ENCODE peak calls at places on chromosome 18, in seven cellular contexts. One of them, this sample, is unnamed.

GRCh38 chr18:46720521-46720920 is 36.3 kb downstream of the ST8SIA5 start:
- DNase-seq in astrocyte of the spinal cord: no peak
- DNase-seq in breast epithelium: no peak
- DNase-seq in astrocyte of the cerebellum: no peak
- DNase-seq in lower lobe of right lung: no peak
- DNase-seq in mammary epithelial cell: no peak
- DNase-seq in WERI-Rb-1: no peak
- DNase-seq in this sample: no peak

GRCh38 chr18:58580623-58581022 is 48.3 kb downstream of the ALPK2 start:
- DNase-seq in astrocyte of the spinal cord: peak
- DNase-seq in breast epithelium: no peak
- DNase-seq in astrocyte of the cerebellum: peak
- DNase-seq in lower lobe of right lung: no peak
- DNase-seq in mammary epithelial cell: no peak
- DNase-seq in WERI-Rb-1: peak
- DNase-seq in this sample: no peak

GRCh38 chr18:46051731-46052461 is 20.2 kb downstream of the PSTPIP2 start:
- DNase-seq in astrocyte of the spinal cord: peak
- DNase-seq in breast epithelium: no peak
- DNase-seq in astrocyte of the cerebellum: no peak
- DNase-seq in lower lobe of right lung: no peak
- DNase-seq in mammary epithelial cell: peak
- DNase-seq in WERI-Rb-1: no peak
- DNase-seq in this sample: no peak

GRCh38 chr18:44654555-44654954 is 26.1 kb upstream of the SETBP1 start:
- DNase-seq in astrocyte of the spinal cord: peak
- DNase-seq in breast epithelium: no peak
- DNase-seq in astrocyte of the cerebellum: peak
- DNase-seq in lower lobe of right lung: no peak
- DNase-seq in mammary epithelial cell: peak
- DNase-seq in WERI-Rb-1: no peak
- DNase-seq in this sample: no peak

GRCh38 chr18:46134920-46135675 is 30.9 kb downstream of the HAUS1 start:
- DNase-seq in astrocyte of the spinal cord: no peak
- DNase-seq in breast epithelium: no peak
- DNase-seq in astrocyte of the cerebellum: no peak
- DNase-seq in lower lobe of right lung: no peak
- DNase-seq in mammary epithelial cell: no peak
- DNase-seq in WERI-Rb-1: peak
- DNase-seq in this sample: no peak

GRCh38 chr18:5066380-5066977 is 130.6 kb downstream of the AKAIN1 start:
- DNase-seq in astrocyte of the spinal cord: no peak
- DNase-seq in breast epithelium: no peak
- DNase-seq in astrocyte of the cerebellum: no peak
- DNase-seq in lower lobe of right lung: no peak
- DNase-seq in mammary epithelial cell: no peak
- DNase-seq in WERI-Rb-1: peak
- DNase-seq in this sample: no peak

GRCh38 chr18:38052879-38053590 is 487.4 kb upstream of the CELF4 start:
- DNase-seq in astrocyte of the spinal cord: no peak
- DNase-seq in breast epithelium: no peak
- DNase-seq in astrocyte of the cerebellum: no peak
- DNase-seq in lower lobe of right lung: no peak
- DNase-seq in mammary epithelial cell: peak
- DNase-seq in WERI-Rb-1: no peak
- DNase-seq in this sample: no peak

GRCh38 chr18:49813071-49813320 is 337 bp downstream of the ACAA2 start:
- DNase-seq in astrocyte of the spinal cord: peak
- DNase-seq in breast epithelium: peak
- DNase-seq in astrocyte of the cerebellum: no peak
- DNase-seq in lower lobe of right lung: peak
- DNase-seq in mammary epithelial cell: peak
- DNase-seq in WERI-Rb-1: peak
- DNase-seq in this sample: peak

GRCh38 chr18:76349067-76349715 is 145.9 kb downstream of the ZNF516 start:
- DNase-seq in astrocyte of the spinal cord: peak
- DNase-seq in breast epithelium: peak
- DNase-seq in astrocyte of the cerebellum: peak
- DNase-seq in lower lobe of right lung: no peak
- DNase-seq in mammary epithelial cell: peak
- DNase-seq in WERI-Rb-1: peak
- DNase-seq in this sample: no peak

GRCh38 chr18:1227025-1227424 is 322.4 kb downstream of the ADCYAP1 start:
- DNase-seq in astrocyte of the spinal cord: no peak
- DNase-seq in breast epithelium: no peak
- DNase-seq in astrocyte of the cerebellum: no peak
- DNase-seq in lower lobe of right lung: no peak
- DNase-seq in mammary epithelial cell: no peak
- DNase-seq in WERI-Rb-1: no peak
- DNase-seq in this sample: no peak

GRCh38 chr18:49021433-49022129 is 70.8 kb upstream of the SMAD7 start:
- DNase-seq in astrocyte of the spinal cord: peak
- DNase-seq in breast epithelium: peak
- DNase-seq in astrocyte of the cerebellum: no peak
- DNase-seq in lower lobe of right lung: peak
- DNase-seq in mammary epithelial cell: peak
- DNase-seq in WERI-Rb-1: peak
- DNase-seq in this sample: no peak

GRCh38 chr18:74506405-74507119 is 10.4 kb downstream of the CNDP2 start:
- DNase-seq in astrocyte of the spinal cord: peak
- DNase-seq in breast epithelium: no peak
- DNase-seq in astrocyte of the cerebellum: peak
- DNase-seq in lower lobe of right lung: no peak
- DNase-seq in mammary epithelial cell: no peak
- DNase-seq in WERI-Rb-1: no peak
- DNase-seq in this sample: no peak

GRCh38 chr18:39742015-39742466 is 2176.4 kb upstream of the CELF4 start:
- DNase-seq in astrocyte of the spinal cord: peak
- DNase-seq in breast epithelium: no peak
- DNase-seq in astrocyte of the cerebellum: peak
- DNase-seq in lower lobe of right lung: no peak
- DNase-seq in mammary epithelial cell: no peak
- DNase-seq in WERI-Rb-1: no peak
- DNase-seq in this sample: no peak

GRCh38 chr18:32450026-32450681 is 20.5 kb downstream of the GAREM1 start:
- DNase-seq in astrocyte of the spinal cord: no peak
- DNase-seq in breast epithelium: no peak
- DNase-seq in astrocyte of the cerebellum: no peak
- DNase-seq in lower lobe of right lung: no peak
- DNase-seq in mammary epithelial cell: no peak
- DNase-seq in WERI-Rb-1: no peak
- DNase-seq in this sample: no peak

GRCh38 chr18:36409779-36410178 is 112.3 kb downstream of the FHOD3 start:
- DNase-seq in astrocyte of the spinal cord: no peak
- DNase-seq in breast epithelium: no peak
- DNase-seq in astrocyte of the cerebellum: no peak
- DNase-seq in lower lobe of right lung: no peak
- DNase-seq in mammary epithelial cell: no peak
- DNase-seq in WERI-Rb-1: no peak
- DNase-seq in this sample: no peak

GRCh38 chr18:47709556-47709955 is 220.9 kb downstream of the SMAD2 start:
- DNase-seq in astrocyte of the spinal cord: no peak
- DNase-seq in breast epithelium: no peak
- DNase-seq in astrocyte of the cerebellum: no peak
- DNase-seq in lower lobe of right lung: no peak
- DNase-seq in mammary epithelial cell: no peak
- DNase-seq in WERI-Rb-1: peak
- DNase-seq in this sample: no peak

GRCh38 chr18:3054785-3055184 is 41.8 kb upstream of the LPIN2 start:
- DNase-seq in astrocyte of the spinal cord: no peak
- DNase-seq in breast epithelium: no peak
- DNase-seq in astrocyte of the cerebellum: no peak
- DNase-seq in lower lobe of right lung: no peak
- DNase-seq in mammary epithelial cell: no peak
- DNase-seq in WERI-Rb-1: no peak
- DNase-seq in this sample: no peak

GRCh38 chr18:6744816-6745455 is 15.4 kb downstream of the ARHGAP28 start:
- DNase-seq in astrocyte of the spinal cord: no peak
- DNase-seq in breast epithelium: no peak
- DNase-seq in astrocyte of the cerebellum: no peak
- DNase-seq in lower lobe of right lung: no peak
- DNase-seq in mammary epithelial cell: no peak
- DNase-seq in WERI-Rb-1: no peak
- DNase-seq in this sample: no peak

GRCh38 chr18:13353424-13353823 is 134.9 kb downstream of the LDLRAD4 start:
- DNase-seq in astrocyte of the spinal cord: no peak
- DNase-seq in breast epithelium: no peak
- DNase-seq in astrocyte of the cerebellum: no peak
- DNase-seq in lower lobe of right lung: no peak
- DNase-seq in mammary epithelial cell: no peak
- DNase-seq in WERI-Rb-1: no peak
- DNase-seq in this sample: no peak

GRCh38 chr18:30044496-30044895 is 998.0 kb downstream of the DSC3 start:
- DNase-seq in astrocyte of the spinal cord: no peak
- DNase-seq in breast epithelium: no peak
- DNase-seq in astrocyte of the cerebellum: no peak
- DNase-seq in lower lobe of right lung: no peak
- DNase-seq in mammary epithelial cell: peak
- DNase-seq in WERI-Rb-1: no peak
- DNase-seq in this sample: no peak

GRCh38 chr18:22422909-22423548 is 5.3 kb upstream of the CTAGE1 start:
- DNase-seq in astrocyte of the spinal cord: no peak
- DNase-seq in breast epithelium: no peak
- DNase-seq in astrocyte of the cerebellum: peak
- DNase-seq in lower lobe of right lung: peak
- DNase-seq in mammary epithelial cell: peak
- DNase-seq in WERI-Rb-1: no peak
- DNase-seq in this sample: no peak

DNA sequence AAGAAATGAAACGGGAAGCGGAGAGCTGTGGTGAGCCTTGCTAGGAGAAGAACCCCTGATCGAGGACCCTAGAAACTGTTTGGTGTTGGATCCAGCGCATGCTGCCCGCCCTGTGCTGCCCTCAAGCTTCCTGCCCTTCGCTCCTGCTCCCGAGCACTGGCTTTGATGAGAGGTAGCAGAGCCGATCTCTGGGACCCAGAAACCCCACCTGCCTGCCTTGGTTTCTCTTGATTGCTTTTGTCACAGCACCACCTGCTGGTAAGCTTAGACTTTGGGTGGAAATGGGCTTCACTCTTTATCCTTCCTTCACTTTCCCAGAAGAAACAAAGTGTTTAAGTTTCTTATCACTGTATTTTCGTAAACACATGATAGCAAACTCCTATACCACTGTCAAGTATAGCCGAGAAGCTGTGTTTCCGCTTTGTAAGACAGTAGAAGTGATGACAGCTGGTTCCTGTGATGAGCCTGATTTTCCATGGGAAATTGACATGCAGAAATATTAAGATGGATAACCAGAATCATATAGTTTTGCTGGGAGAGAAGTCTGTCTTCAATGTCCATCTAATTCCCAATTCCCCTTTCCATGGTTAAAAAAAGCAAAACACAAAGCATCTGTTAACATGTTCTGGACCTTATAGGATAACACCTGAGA is 267.4 kb downstream of the PHLPP1 start:
- DNase-seq in astrocyte of the spinal cord: peak
- DNase-seq in breast epithelium: peak
- DNase-seq in astrocyte of the cerebellum: peak
- DNase-seq in lower lobe of right lung: no peak
- DNase-seq in mammary epithelial cell: peak
- DNase-seq in WERI-Rb-1: peak
- DNase-seq in this sample: no peak
- H3K4me3 ChIP-seq in astrocyte of the spinal cord: no peak
- H3K4me3 ChIP-seq in breast epithelium: peak
- H3K4me3 ChIP-seq in astrocyte of the cerebellum: no peak
- H3K4me3 ChIP-seq in lower lobe of right lung: peak
- H3K4me3 ChIP-seq in mammary epithelial cell: no peak
- H3K4me3 ChIP-seq in WERI-Rb-1: no peak
- H3K4me3 ChIP-seq in this sample: peak

DNA sequence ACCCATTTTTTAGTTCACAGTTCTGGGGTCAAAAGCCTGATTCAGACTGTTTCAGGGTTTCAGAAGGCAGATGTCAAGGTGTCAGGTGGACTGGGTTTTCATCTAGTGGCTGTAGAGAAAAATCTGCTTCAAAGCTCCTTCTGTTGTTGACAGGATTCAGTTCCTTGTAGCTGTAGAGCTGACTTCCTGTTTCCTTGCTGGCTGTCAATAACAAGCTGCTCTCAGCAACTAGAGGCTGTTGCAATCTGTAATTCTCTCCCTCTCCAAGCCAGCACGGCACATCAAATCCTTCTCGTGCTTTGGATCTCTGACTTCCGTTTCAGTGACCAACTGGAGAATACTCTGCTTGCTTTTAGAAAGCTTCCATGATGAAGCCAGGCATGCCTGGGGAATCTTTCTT is 179.4 kb downstream of the DOK6 start:
- DNase-seq in astrocyte of the spinal cord: no peak
- DNase-seq in breast epithelium: no peak
- DNase-seq in astrocyte of the cerebellum: no peak
- DNase-seq in lower lobe of right lung: no peak
- DNase-seq in mammary epithelial cell: no peak
- DNase-seq in WERI-Rb-1: no peak
- DNase-seq in this sample: no peak
- H3K4me3 ChIP-seq in astrocyte of the spinal cord: no peak
- H3K4me3 ChIP-seq in breast epithelium: no peak
- H3K4me3 ChIP-seq in astrocyte of the cerebellum: no peak
- H3K4me3 ChIP-seq in lower lobe of right lung: no peak
- H3K4me3 ChIP-seq in mammary epithelial cell: no peak
- H3K4me3 ChIP-seq in WERI-Rb-1: no peak
- H3K4me3 ChIP-seq in this sample: no peak

GRCh38 chr18:9113468-9114149 is 11.1 kb downstream of the NDUFV2 start:
- DNase-seq in astrocyte of the spinal cord: no peak
- DNase-seq in breast epithelium: no peak
- DNase-seq in astrocyte of the cerebellum: no peak
- DNase-seq in lower lobe of right lung: no peak
- DNase-seq in mammary epithelial cell: no peak
- DNase-seq in WERI-Rb-1: no peak
- DNase-seq in this sample: no peak
- H3K4me3 ChIP-seq in astrocyte of the spinal cord: no peak
- H3K4me3 ChIP-seq in breast epithelium: no peak
- H3K4me3 ChIP-seq in astrocyte of the cerebellum: no peak
- H3K4me3 ChIP-seq in lower lobe of right lung: no peak
- H3K4me3 ChIP-seq in mammary epithelial cell: no peak
- H3K4me3 ChIP-seq in WERI-Rb-1: no peak
- H3K4me3 ChIP-seq in this sample: no peak

GRCh38 chr18:9869713-9870430 is 15.9 kb upstream of the TXNDC2 start:
- DNase-seq in astrocyte of the spinal cord: peak
- DNase-seq in breast epithelium: no peak
- DNase-seq in astrocyte of the cerebellum: no peak
- DNase-seq in lower lobe of right lung: no peak
- DNase-seq in mammary epithelial cell: peak
- DNase-seq in WERI-Rb-1: no peak
- DNase-seq in this sample: no peak

GRCh38 chr18:9870431-9871023 is 15.2 kb upstream of the TXNDC2 start:
- DNase-seq in astrocyte of the spinal cord: no peak
- DNase-seq in breast epithelium: no peak
- DNase-seq in astrocyte of the cerebellum: no peak
- DNase-seq in lower lobe of right lung: no peak
- DNase-seq in mammary epithelial cell: no peak
- DNase-seq in WERI-Rb-1: no peak
- DNase-seq in this sample: no peak

GRCh38 chr18:9868857-9869712 is 16.7 kb upstream of the TXNDC2 start:
- DNase-seq in astrocyte of the spinal cord: no peak
- DNase-seq in breast epithelium: no peak
- DNase-seq in astrocyte of the cerebellum: no peak
- DNase-seq in lower lobe of right lung: no peak
- DNase-seq in mammary epithelial cell: no peak
- DNase-seq in WERI-Rb-1: no peak
- DNase-seq in this sample: no peak

GRCh38 chr18:9872823-9873222 is 12.9 kb upstream of the TXNDC2 start:
- DNase-seq in astrocyte of the spinal cord: no peak
- DNase-seq in breast epithelium: no peak
- DNase-seq in astrocyte of the cerebellum: no peak
- DNase-seq in lower lobe of right lung: no peak
- DNase-seq in mammary epithelial cell: no peak
- DNase-seq in WERI-Rb-1: no peak
- DNase-seq in this sample: no peak

GRCh38 chr18:9871244-9871746 is 14.5 kb upstream of the TXNDC2 start:
- DNase-seq in astrocyte of the spinal cord: no peak
- DNase-seq in breast epithelium: no peak
- DNase-seq in astrocyte of the cerebellum: no peak
- DNase-seq in lower lobe of right lung: no peak
- DNase-seq in mammary epithelial cell: no peak
- DNase-seq in WERI-Rb-1: no peak
- DNase-seq in this sample: no peak
- H3K4me3 ChIP-seq in astrocyte of the spinal cord: no peak
- H3K4me3 ChIP-seq in breast epithelium: no peak
- H3K4me3 ChIP-seq in astrocyte of the cerebellum: no peak
- H3K4me3 ChIP-seq in lower lobe of right lung: no peak
- H3K4me3 ChIP-seq in mammary epithelial cell: no peak
- H3K4me3 ChIP-seq in WERI-Rb-1: no peak
- H3K4me3 ChIP-seq in this sample: no peak

This sample was measured in aorta.